ENCODE peak calls at places on chromosomes 2 and 18, in six cellular contexts. Y is psoas muscle, U is NT2/D1, O is fibroblast of lung, Q is stomach, E is endothelial cell of umbilical vein. S is an unnamed sample. For H3K4me1, the result is how much of the 10 kb centered on the place peaks cover.

GRCh38 chr2:20990446-20990988 is 53.4 kb downstream of the APOB start:
- DNase-seq in O (no peak), Q (no peak), U (no peak), E (no peak), Y (no peak), S (no peak)

GRCh38 chr18:23958036-23958435 is 56.5 kb upstream of the TTC39C start:
- DNase-seq in Q (peak), Y (peak), U (no peak), E (no peak), O (peak), S (no peak)

GRCh38 chr18:52723456-52724065 is 383.6 kb downstream of the DCC start:
- DNase-seq in O (no peak), Q (no peak), E (no peak), Y (no peak), U (peak), S (no peak)

GRCh38 chr2:110770308-110770695 is 37.9 kb downstream of the ACOXL start:
- DNase-seq in U (no peak), Y (no peak), Q (no peak), O (no peak), E (no peak), S (no peak)

GRCh38 chr2:105478670-105479069 is 79.8 kb upstream of the FHL2 start:
- DNase-seq in E (no peak), U (no peak), Y (no peak), Q (no peak), O (no peak), S (no peak)

GRCh38 chr18:50805732-50806131 is 14.1 kb downstream of the MRO start:
- DNase-seq in O (no peak), Q (no peak), U (no peak), Y (no peak), E (no peak), S (no peak)

GRCh38 chr2:84924173-84925106 is 19.0 kb downstream of the TMSB10 start:
- DNase-seq in E (peak), Q (peak), Y (no peak), O (no peak), U (no peak), S (peak)

GRCh38 chr2:65413610-65414009 is 18.8 kb downstream of the SPRED2 start:
- DNase-seq in O (peak), Y (no peak), Q (no peak), U (no peak), E (no peak), S (no peak)

GRCh38 chr2:237669628-237670351 is 42.4 kb downstream of the LRRFIP1 start:
- DNase-seq in O (peak), E (no peak), Q (no peak), U (no peak), Y (peak), S (no peak)

GRCh38 chr2:181715033-181715630 is 34.8 kb upstream of the NEUROD1 start:
- DNase-seq in Q (peak), Y (peak), U (peak), E (peak), O (peak), S (peak)

GRCh38 chr2:47735912-47736311 is 47.0 kb upstream of the MSH6 start:
- DNase-seq in O (no peak), Y (no peak), U (no peak), E (no peak), Q (no peak), S (peak)

GRCh38 chr18:57025525-57025924 is 121.4 kb upstream of the BOD1L2 start:
- DNase-seq in E (no peak), U (no peak), O (no peak), Y (no peak), Q (no peak), S (no peak)

GRCh38 chr2:10498525-10499274 is 50.6 kb upstream of the ODC1 start:
- DNase-seq in E (no peak), Q (peak), U (no peak), Y (no peak), O (no peak), S (no peak)

GRCh38 chr2:33317369-33318015 is 159.0 kb upstream of the RASGRP3 start:
- DNase-seq in Y (no peak), O (no peak), Q (no peak), U (no peak), E (no peak), S (no peak)

DNA sequence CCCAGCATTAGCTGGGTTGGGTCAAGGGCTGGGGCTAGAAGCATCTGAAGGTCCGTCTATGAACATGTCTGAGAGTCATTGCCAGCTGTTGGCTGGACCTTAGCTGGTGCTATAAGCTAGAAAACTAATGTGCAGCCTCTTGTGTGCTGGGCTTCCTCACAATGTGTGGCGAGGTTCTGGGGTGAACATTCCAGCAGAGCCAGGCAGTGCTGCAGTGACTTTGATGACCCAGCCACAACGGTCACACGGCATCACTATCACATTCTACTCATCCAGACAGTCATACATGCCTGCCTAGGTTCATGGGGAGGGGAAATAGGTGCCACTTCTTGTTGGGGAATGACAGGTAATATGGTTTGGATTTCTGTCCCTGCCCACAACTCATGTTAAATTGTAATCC is 260.5 kb downstream of the CYP26B1 start:
- DNase-seq in Q (no peak), O (no peak), E (no peak), Y (no peak), U (no peak), S (no peak)
- H3K4me1 ChIP-seq in Q (under half), O (under half), E (under half), Y (under half), U (under half), S (under half)

GRCh38 chr2:182906454-182906853 is 40.0 kb upstream of the FRZB start:
- DNase-seq in U (no peak), Q (no peak), Y (no peak), O (no peak), E (no peak), S (no peak)
- H3K4me1 ChIP-seq in U (under half), Q (under half), Y (under half), O (under half), E (under half), S (under half)

GRCh38 chr18:70672581-70672980 is 383.7 kb downstream of the SOCS6 start:
- DNase-seq in U (no peak), Y (no peak), Q (no peak), O (no peak), E (no peak), S (peak)

GRCh38 chr18:70671889-70672551 is 383.2 kb downstream of the SOCS6 start:
- DNase-seq in Q (no peak), U (no peak), E (no peak), O (no peak), Y (no peak), S (peak)

GRCh38 chr18:70673834-70674233 is 385.0 kb downstream of the SOCS6 start:
- DNase-seq in E (no peak), U (no peak), Q (no peak), O (no peak), Y (no peak), S (no peak)
- H3K4me1 ChIP-seq in E (under half), U (under half), Q (under half), O (under half), Y (under half), S (under half)

DNA sequence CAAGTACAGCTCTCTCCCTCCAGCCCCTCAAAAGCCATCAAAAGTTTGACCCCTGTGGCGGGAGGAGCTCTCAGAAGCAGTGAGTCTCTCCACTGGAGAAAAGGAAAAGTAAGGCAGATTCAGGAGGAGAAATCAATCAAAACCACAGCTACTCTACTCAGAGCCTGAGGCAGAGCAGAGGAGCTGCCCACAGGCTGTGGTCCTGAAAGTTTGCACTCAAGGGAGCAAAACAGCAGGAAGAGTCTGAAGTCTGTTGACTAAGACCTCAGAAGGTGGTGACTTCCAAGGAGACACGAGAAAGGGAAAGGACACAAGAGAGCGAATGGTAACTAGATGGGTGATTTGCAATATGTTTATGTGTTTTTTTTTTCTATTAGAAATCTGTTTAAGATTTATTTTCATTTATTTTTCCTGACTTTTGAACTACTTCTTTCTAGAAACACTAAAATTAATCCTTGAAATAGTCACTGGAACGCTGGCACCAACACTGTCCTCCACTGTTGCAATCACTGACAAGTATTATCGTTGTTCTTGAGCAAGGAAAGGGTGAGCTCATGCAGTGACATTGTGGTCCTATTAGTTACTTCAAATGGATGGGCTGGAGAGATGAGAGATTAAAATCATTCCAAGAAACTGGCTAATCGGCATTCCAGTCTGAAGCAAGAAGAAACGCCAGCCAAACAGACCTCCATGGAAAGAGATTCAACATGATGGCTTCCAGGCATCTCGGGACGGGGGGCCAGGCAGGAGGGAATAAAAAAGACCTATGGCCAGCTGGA is 35.8 kb downstream of the PID1 start:
- DNase-seq in Q (no peak), Y (no peak), E (no peak), U (no peak), O (peak), S (no peak)
- H3K4me1 ChIP-seq in Q (under half), Y (under half), E (under half), U (under half), O (under half), S (under half)

GRCh38 chr2:60536716-60537115 is 16.7 kb downstream of the BCL11A start:
- DNase-seq in U (no peak), Q (no peak), E (no peak), Y (no peak), O (no peak), S (no peak)
- H3K4me1 ChIP-seq in U (under half), Q (half or more), E (under half), Y (under half), O (under half), S (under half)

DNA sequence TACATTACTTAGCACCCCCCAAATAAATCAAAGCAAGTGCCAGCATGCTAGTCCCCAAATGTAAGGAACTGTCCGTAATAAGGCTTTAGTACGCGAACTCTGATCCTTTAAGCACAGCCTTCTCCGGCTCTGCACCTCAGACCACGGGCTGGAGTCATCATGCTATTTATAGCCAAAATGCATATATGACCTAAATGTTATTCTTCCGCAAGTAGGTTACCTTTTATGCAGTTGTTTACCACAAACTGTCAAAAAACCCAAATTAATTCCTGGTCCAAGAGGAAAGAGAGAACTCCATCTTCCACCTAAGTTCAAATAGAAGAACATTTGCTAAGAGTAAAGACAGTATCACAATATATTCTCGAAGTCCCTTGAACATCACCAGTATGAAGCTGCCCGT is 42.7 kb downstream of the ZNF516 start:
- DNase-seq in O (peak), U (no peak), Q (no peak), E (no peak), Y (no peak), S (no peak)
- H3K4me1 ChIP-seq in O (under half), U (under half), Q (half or more), E (under half), Y (half or more), S (under half)

DNA sequence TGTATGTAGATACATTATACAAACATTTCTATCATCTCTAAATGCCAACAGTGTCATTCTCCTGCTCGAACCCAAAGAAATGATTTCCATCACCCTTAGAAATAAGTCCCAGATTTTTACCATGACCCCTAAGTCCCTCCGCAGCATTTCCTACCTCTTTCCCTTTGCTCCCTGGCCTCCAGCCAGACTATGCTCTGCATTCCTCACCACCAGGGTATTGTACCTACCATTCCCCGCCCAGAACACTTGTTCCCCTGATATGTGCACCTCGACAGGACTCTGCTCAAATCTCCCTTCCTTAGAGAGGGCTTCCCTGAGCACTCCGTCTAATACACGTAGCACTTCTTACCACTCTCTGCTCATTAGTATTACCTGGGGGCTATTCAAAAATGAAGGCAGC is 630.2 kb downstream of the ARHGAP15 start:
- DNase-seq in Q (peak), O (no peak), E (no peak), Y (no peak), U (peak), S (no peak)
- H3K4me1 ChIP-seq in Q (under half), O (under half), E (under half), Y (under half), U (under half), S (under half)

DNA sequence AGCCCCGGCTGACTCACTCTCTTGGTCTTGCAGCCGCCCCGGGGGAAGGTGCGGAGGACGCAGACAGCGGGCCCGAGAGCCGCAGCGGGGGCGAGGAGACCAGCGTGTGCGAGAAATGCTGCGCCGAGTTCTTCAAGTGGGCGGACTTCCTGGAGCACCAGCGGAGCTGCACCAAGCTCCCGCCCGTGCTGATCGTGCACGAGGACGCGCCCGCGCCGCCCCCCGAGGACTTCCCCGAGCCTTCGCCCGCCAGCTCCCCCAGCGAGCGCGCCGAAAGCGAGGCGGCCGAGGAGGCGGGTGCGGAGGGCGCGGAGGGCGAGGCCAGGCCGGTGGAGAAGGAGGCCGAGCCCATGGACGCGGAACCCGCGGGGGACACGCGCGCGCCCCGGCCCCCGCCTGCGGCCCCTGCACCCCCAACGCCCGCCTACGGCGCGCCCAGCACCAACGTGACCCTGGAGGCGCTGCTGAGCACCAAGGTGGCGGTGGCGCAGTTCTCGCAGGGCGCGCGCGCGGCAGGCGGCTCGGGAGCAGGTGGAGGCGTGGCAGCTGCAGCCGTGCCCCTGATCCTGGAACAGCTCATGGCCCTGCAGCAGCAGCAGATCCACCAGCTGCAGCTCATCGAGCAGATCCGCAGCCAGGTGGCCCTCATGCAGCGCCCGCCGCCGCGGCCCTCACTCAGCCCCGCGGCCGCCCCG is 12.6 kb downstream of the SALL3 start:
- DNase-seq in E (no peak), O (no peak), Q (no peak), Y (no peak), U (no peak), S (no peak)
- H3K4me1 ChIP-seq in E (under half), O (under half), Q (under half), Y (under half), U (under half), S (under half)

GRCh38 chr2:45774688-45775244 is 123.3 kb downstream of the PRKCE start:
- DNase-seq in U (no peak), Y (no peak), Q (no peak), O (no peak), E (no peak), S (no peak)
- H3K4me1 ChIP-seq in U (under half), Y (under half), Q (under half), O (under half), E (under half), S (under half)

S was measured in MM.1S.